ENCODE peak calls at places on chromosomes 3 and 15, in nine cellular contexts. Z is tibial artery; O is A549; D is CD4-positive, alpha-beta T cell; B is adrenal gland; A is spleen; W is neural progenitor cell; V is esophagus squamous epithelium; P is upper lobe of right lung. Y is an unnamed sample. For H3K9me3, the result is how much of the 10 kb centered on the place peaks cover.

GRCh38 chr3:120420855-120421570 is 29.8 kb downstream of the FSTL1 start:
- DNase-seq in D (no peak), A (no peak), B (peak), W (no peak), Z (no peak), V (no peak), P (no peak), O (no peak), Y (no peak)

GRCh38 chr15:66740802-66741201 is 38.8 kb downstream of the SMAD6 start:
- DNase-seq in D (no peak), P (peak), Z (peak), O (no peak), W (no peak), V (no peak), B (no peak), A (no peak), Y (peak)

GRCh38 chr3:40780801-40781406 is 256.1 kb downstream of the ZNF621 start:
- DNase-seq in A (no peak), O (no peak), P (no peak), Z (peak), W (no peak), D (no peak), B (no peak), V (no peak), Y (peak)

GRCh38 chr15:71295242-71296031 is 180.2 kb downstream of the THSD4 start:
- DNase-seq in D (no peak), O (peak), P (no peak), V (no peak), Z (no peak), W (no peak), B (no peak), A (no peak), Y (no peak)

GRCh38 chr3:121974601-121975111 is 47.4 kb downstream of the ILDR1 start:
- DNase-seq in B (no peak), Z (no peak), V (no peak), W (no peak), O (no peak), P (no peak), A (no peak), D (no peak), Y (no peak)

GRCh38 chr15:75712668-75713337 is at the start of gene CSPG4:
- DNase-seq in B (no peak), Z (peak), A (no peak), O (no peak), P (no peak), W (peak), V (no peak), D (no peak), Y (peak)

GRCh38 chr3:51362476-51362875 is 22.6 kb upstream of the MANF start:
- DNase-seq in O (no peak), Z (no peak), B (no peak), A (no peak), V (no peak), D (no peak), P (no peak), W (no peak), Y (no peak)

GRCh38 chr15:52559022-52559421 is 9.8 kb downstream of the ARPP19 start:
- DNase-seq in V (no peak), B (no peak), P (no peak), W (no peak), O (no peak), D (no peak), Z (no peak), A (no peak), Y (no peak)

GRCh38 chr15:76514292-76514691 is 177.7 kb downstream of the ISL2 start:
- DNase-seq in O (no peak), Z (no peak), A (no peak), P (no peak), W (peak), D (no peak), B (no peak), V (no peak), Y (no peak)

GRCh38 chr15:41443275-41443674 is 26.4 kb downstream of the RTF1 start:
- DNase-seq in P (no peak), A (no peak), O (no peak), B (no peak), Z (no peak), D (no peak), V (no peak), W (no peak), Y (no peak)

GRCh38 chr3:167662919-167663400 is 9.2 kb upstream of the WDR49 start:
- DNase-seq in Z (no peak), O (no peak), P (no peak), A (no peak), B (no peak), V (no peak), D (no peak), W (no peak), Y (no peak)

GRCh38 chr3:84960581-84960980 is 1.8 kb downstream of the CADM2 start:
- DNase-seq in P (no peak), O (no peak), D (no peak), V (no peak), A (no peak), W (peak), Z (no peak), B (no peak), Y (no peak)

GRCh38 chr15:62119224-62119925 is 45.7 kb downstream of the C2CD4B start:
- DNase-seq in B (no peak), O (peak), Z (no peak), P (no peak), D (peak), W (no peak), A (no peak), V (no peak), Y (peak)

GRCh38 chr3:42668403-42668740 is 14.9 kb downstream of the ZBTB47 start:
- DNase-seq in O (no peak), A (no peak), V (no peak), P (no peak), B (no peak), W (no peak), Z (no peak), D (no peak), Y (no peak)

GRCh38 chr3:111314146-111314873 is 227.7 kb upstream of the CD96 start:
- DNase-seq in P (no peak), W (no peak), Z (no peak), B (no peak), A (no peak), O (no peak), V (no peak), D (no peak), Y (peak)

GRCh38 chr15:62649793-62650420 is 392.6 kb upstream of the TPM1 start:
- DNase-seq in B (no peak), W (no peak), Z (peak), A (no peak), P (no peak), O (no peak), V (no peak), D (no peak), Y (no peak)

GRCh38 chr3:126205717-126206655 is 25.6 kb upstream of the ALDH1L1 start:
- DNase-seq in D (no peak), Z (peak), W (no peak), B (no peak), A (no peak), P (no peak), V (no peak), O (no peak), Y (no peak)

GRCh38 chr3:6439824-6440223 is 421.1 kb upstream of the GRM7 start:
- DNase-seq in Z (no peak), O (no peak), V (no peak), P (no peak), D (no peak), A (no peak), W (no peak), B (no peak), Y (no peak)

GRCh38 chr3:6437631-6438030 is 423.3 kb upstream of the GRM7 start:
- DNase-seq in W (no peak), O (no peak), A (no peak), V (no peak), P (no peak), D (no peak), B (no peak), Z (no peak), Y (no peak)

DNA sequence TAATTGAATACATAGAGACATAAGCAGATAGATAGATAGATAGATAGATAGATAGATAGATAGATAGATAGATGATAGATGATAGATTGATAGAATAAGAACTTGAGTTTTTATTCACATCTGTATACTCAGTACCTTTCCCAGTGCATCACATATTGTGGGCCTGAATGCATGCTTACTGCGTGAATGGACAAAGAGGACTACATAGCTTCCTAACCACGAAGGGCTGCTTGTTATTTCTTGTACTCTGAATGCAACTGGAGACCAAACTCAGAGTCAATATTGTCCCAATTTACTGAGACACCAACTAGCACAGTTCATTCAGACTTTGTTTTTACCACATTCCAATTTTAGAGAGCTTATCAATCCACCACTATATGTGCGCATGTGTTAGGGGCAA is 422.9 kb upstream of the GRM7 start:
- DNase-seq in B (no peak), O (no peak), P (no peak), A (no peak), W (no peak), V (no peak), D (no peak), Z (no peak), Y (no peak)
- H3K9me3 ChIP-seq in B (under half), O (under half), P (under half), A (under half), W (under half), V (under half), D (under half), Z (under half), Y (under half)

GRCh38 chr15:29695486-29696167 is 126.6 kb downstream of the TJP1 start:
- DNase-seq in Z (no peak), O (no peak), D (no peak), B (no peak), V (no peak), P (no peak), A (no peak), W (peak), Y (no peak)
- TF ChIP-seq CTCF in Z (no peak), O (peak), D (no peak), B (no peak), V (no peak), P (no peak), A (no peak), W (peak), Y (no peak)

DNA sequence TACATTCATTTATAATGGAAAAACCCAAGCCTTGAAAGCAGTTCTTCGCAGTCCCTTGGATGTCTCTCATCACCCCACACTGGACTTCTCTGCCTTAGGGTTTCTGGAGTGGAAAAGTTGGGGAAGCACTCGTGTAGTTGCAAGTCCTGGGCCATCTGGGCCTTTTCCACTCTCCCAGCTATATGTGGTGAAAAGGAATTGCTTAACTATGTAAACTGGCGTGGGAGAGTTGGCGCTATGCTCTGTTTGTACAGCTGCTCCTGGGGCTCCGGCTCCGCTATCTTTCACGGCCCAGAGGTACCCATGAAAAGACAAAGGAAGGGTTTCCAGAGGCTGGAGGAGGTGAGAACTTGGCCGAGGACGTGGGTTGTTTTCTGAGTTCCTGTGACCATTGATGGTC is 81.1 kb upstream of the MYZAP start:
- DNase-seq in A (no peak), V (no peak), B (no peak), P (no peak), D (no peak), W (no peak), Z (no peak), O (no peak), Y (peak)
- H3K27ac ChIP-seq in A (no peak), V (no peak), B (no peak), P (no peak), D (no peak), W (no peak), Z (peak), O (no peak), Y (peak)

GRCh38 chr15:25238126-25238525 is 200.7 kb downstream of the UBE3A start:
- DNase-seq in A (peak), Z (no peak), W (no peak), P (peak), B (no peak), D (no peak), O (no peak), V (no peak), Y (no peak)
- H3K9me3 ChIP-seq in A (under half), Z (under half), W (under half), P (under half), B (under half), D (under half), O (under half), V (under half), Y (under half)